ENCODE peak calls at places on chromosomes 7 and 10, in six cellular contexts. W is mucosa of gallbladder; V is stimulated activated CD4-positive, alpha-beta T cell treated with anti-CD3 and anti-CD28 coated beads, Interleukin-15, amount 100 ng/mL, for 48 hours; O is OCI-LY7; E is hippocampal formation; J is GM10248. Y is an unnamed sample.

GRCh38 chr10:62059424-62059913 is 158.0 kb downstream of the ARID5B start:
- DNase-seq in W (no peak), V (no peak), O (no peak), E (no peak), J (no peak), Y (no peak)

GRCh38 chr10:13439771-13440708 is 88.8 kb downstream of the BEND7 start:
- DNase-seq in W (peak), V (peak), O (peak), E (peak), J (peak), Y (peak)

GRCh38 chr10:131049051-131049450 is 262.5 kb downstream of the TCERG1L start:
- DNase-seq in W (no peak), V (no peak), O (no peak), E (no peak), J (no peak), Y (no peak)

GRCh38 chr7:104366390-104366789 is 38.0 kb downstream of the LHFPL3 start:
- DNase-seq in W (no peak), V (no peak), O (no peak), E (no peak), J (no peak), Y (no peak)

GRCh38 chr7:69166979-69167516 is 431.2 kb upstream of the AUTS2 start:
- DNase-seq in W (no peak), V (no peak), O (no peak), E (no peak), J (no peak), Y (no peak)

GRCh38 chr10:82736305-82736704 is 861.3 kb downstream of the NRG3 start:
- DNase-seq in W (no peak), V (no peak), O (no peak), E (no peak), J (no peak), Y (no peak)

GRCh38 chr10:97889461-97890265 is 40.0 kb downstream of the GOLGA7B start:
- DNase-seq in W (no peak), V (no peak), O (no peak), E (no peak), J (no peak), Y (no peak)

GRCh38 chr10:82148764-82149163 is 273.8 kb downstream of the NRG3 start:
- DNase-seq in W (no peak), V (no peak), O (no peak), E (no peak), J (no peak), Y (no peak)

GRCh38 chr10:125414998-125415397 is 254.6 kb upstream of the CTBP2 start:
- DNase-seq in W (no peak), V (no peak), O (no peak), E (no peak), J (no peak), Y (no peak)

GRCh38 chr10:43057831-43058340 is 19.0 kb upstream of the RET start:
- DNase-seq in W (no peak), V (no peak), O (no peak), E (no peak), J (no peak), Y (no peak)

Y was measured in Kasumi-1.